ENCODE peak calls at places on chromosomes 1 and 21, in eight cellular contexts. One of them, this sample, is unnamed.
A peak's percentile ranks its signal among the peaks of the same experiment; 100 is the strongest.

GRCh38 chr21:15775291-15775690 is 45.5 kb downstream of the USP25 start:
- DNase-seq in bronchial epithelial cell: no peak
- DNase-seq in mammary epithelial cell: no peak
- DNase-seq in GM12864: no peak
- DNase-seq in dorsolateral prefrontal cortex: no peak
- DNase-seq in tibial nerve: no peak
- DNase-seq in breast epithelium: no peak
- DNase-seq in testis: no peak
- DNase-seq in this sample: no peak

GRCh38 chr1:204455063-204455830 is 39.4 kb downstream of the PIK3C2B start:
- DNase-seq in bronchial epithelial cell: no peak
- DNase-seq in mammary epithelial cell: no peak
- DNase-seq in GM12864: no peak
- DNase-seq in dorsolateral prefrontal cortex: no peak
- DNase-seq in tibial nerve: no peak
- DNase-seq in breast epithelium: no peak
- DNase-seq in testis: no peak
- DNase-seq in this sample: no peak

GRCh38 chr1:209218113-209218512 is 365.4 kb upstream of the CAMK1G start:
- DNase-seq in bronchial epithelial cell: no peak
- DNase-seq in mammary epithelial cell: no peak
- DNase-seq in GM12864: no peak
- DNase-seq in dorsolateral prefrontal cortex: no peak
- DNase-seq in tibial nerve: no peak
- DNase-seq in breast epithelium: no peak
- DNase-seq in testis: no peak
- DNase-seq in this sample: no peak

GRCh38 chr1:33897092-33897725 is 33.3 kb downstream of the HMGB4 start:
- DNase-seq in bronchial epithelial cell: no peak
- DNase-seq in mammary epithelial cell: no peak
- DNase-seq in GM12864: no peak
- DNase-seq in dorsolateral prefrontal cortex: no peak
- DNase-seq in tibial nerve: peak; percentile 32
- DNase-seq in breast epithelium: no peak
- DNase-seq in testis: no peak
- DNase-seq in this sample: peak; percentile 41

GRCh38 chr1:168609133-168609715 is 32.8 kb downstream of the XCL1 start:
- DNase-seq in bronchial epithelial cell: peak; percentile 17
- DNase-seq in mammary epithelial cell: no peak
- DNase-seq in GM12864: no peak
- DNase-seq in dorsolateral prefrontal cortex: peak; percentile 49
- DNase-seq in tibial nerve: peak; percentile 18
- DNase-seq in breast epithelium: peak; percentile 68
- DNase-seq in testis: peak; percentile 81
- DNase-seq in this sample: peak; percentile 72

GRCh38 chr1:52683367-52683940 is 14.7 kb downstream of the COA7 start:
- DNase-seq in bronchial epithelial cell: no peak
- DNase-seq in mammary epithelial cell: no peak
- DNase-seq in GM12864: no peak
- DNase-seq in dorsolateral prefrontal cortex: no peak
- DNase-seq in tibial nerve: no peak
- DNase-seq in breast epithelium: no peak
- DNase-seq in testis: no peak
- DNase-seq in this sample: no peak

GRCh38 chr1:8166436-8166835 is 140.3 kb upstream of the ERRFI1 start:
- DNase-seq in bronchial epithelial cell: no peak
- DNase-seq in mammary epithelial cell: no peak
- DNase-seq in GM12864: no peak
- DNase-seq in dorsolateral prefrontal cortex: no peak
- DNase-seq in tibial nerve: no peak
- DNase-seq in breast epithelium: no peak
- DNase-seq in testis: no peak
- DNase-seq in this sample: peak; percentile 12

GRCh38 chr1:228767636-228768344 is 32.5 kb downstream of the RHOU start:
- DNase-seq in bronchial epithelial cell: no peak
- DNase-seq in mammary epithelial cell: no peak
- DNase-seq in GM12864: no peak
- DNase-seq in dorsolateral prefrontal cortex: no peak
- DNase-seq in tibial nerve: no peak
- DNase-seq in breast epithelium: no peak
- DNase-seq in testis: no peak
- DNase-seq in this sample: no peak

GRCh38 chr1:236083650-236084385 is 18.9 kb upstream of the NID1 start:
- DNase-seq in bronchial epithelial cell: peak; percentile 94
- DNase-seq in mammary epithelial cell: peak; percentile 83
- DNase-seq in GM12864: no peak
- DNase-seq in dorsolateral prefrontal cortex: no peak
- DNase-seq in tibial nerve: no peak
- DNase-seq in breast epithelium: no peak
- DNase-seq in testis: peak; percentile 72
- DNase-seq in this sample: peak; percentile 35

GRCh38 chr1:181587870-181588438 is 104.6 kb downstream of the CACNA1E start:
- DNase-seq in bronchial epithelial cell: no peak
- DNase-seq in mammary epithelial cell: no peak
- DNase-seq in GM12864: no peak
- DNase-seq in dorsolateral prefrontal cortex: no peak
- DNase-seq in tibial nerve: no peak
- DNase-seq in breast epithelium: no peak
- DNase-seq in testis: peak; percentile 47
- DNase-seq in this sample: no peak

GRCh38 chr1:93712741-93713140 is 31.1 kb upstream of the BCAR3 start:
- DNase-seq in bronchial epithelial cell: no peak
- DNase-seq in mammary epithelial cell: no peak
- DNase-seq in GM12864: no peak
- DNase-seq in dorsolateral prefrontal cortex: no peak
- DNase-seq in tibial nerve: no peak
- DNase-seq in breast epithelium: no peak
- DNase-seq in testis: no peak
- DNase-seq in this sample: no peak

GRCh38 chr1:113415256-113416189 is 25.2 kb downstream of the MAGI3 start:
- DNase-seq in bronchial epithelial cell: no peak
- DNase-seq in mammary epithelial cell: no peak
- DNase-seq in GM12864: no peak
- DNase-seq in dorsolateral prefrontal cortex: no peak
- DNase-seq in tibial nerve: no peak
- DNase-seq in breast epithelium: no peak
- DNase-seq in testis: no peak
- DNase-seq in this sample: no peak

DNA sequence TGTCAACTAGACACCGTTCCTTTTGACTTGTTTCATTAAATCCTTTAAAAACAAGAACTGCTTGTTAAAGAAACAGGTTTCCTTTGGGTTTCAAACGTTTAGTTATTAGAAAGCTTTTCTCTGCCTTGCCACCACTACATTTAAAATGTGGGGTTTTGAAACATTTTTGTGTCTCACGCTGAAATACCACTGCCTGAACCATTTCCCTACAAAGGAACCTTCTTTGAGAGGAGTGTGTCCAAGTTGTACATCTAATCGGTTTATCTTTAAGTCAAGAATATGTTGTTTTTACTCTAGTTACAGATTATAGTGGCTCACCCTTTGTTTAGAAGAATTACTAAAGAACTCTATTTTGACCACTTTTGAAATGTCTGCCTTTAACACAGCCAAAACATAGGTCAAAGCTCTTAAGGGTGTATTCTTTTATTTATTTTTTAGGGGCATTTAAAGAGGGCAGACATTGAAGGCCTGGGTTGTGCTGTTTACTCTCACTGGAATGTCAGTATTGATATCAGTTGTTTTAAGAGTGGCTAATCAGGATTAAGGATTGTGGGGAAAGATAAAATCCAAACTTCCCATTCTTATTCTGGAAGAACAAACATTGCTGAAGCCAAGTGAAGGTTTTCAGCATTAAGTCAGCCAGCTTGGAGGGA is 143.4 kb downstream of the GALNT2 start:
- DNase-seq in bronchial epithelial cell: no peak
- DNase-seq in mammary epithelial cell: no peak
- DNase-seq in GM12864: no peak
- DNase-seq in dorsolateral prefrontal cortex: no peak
- DNase-seq in tibial nerve: no peak
- DNase-seq in breast epithelium: no peak
- DNase-seq in testis: no peak
- DNase-seq in this sample: no peak
- H3K4me3 ChIP-seq in bronchial epithelial cell: no peak overlapping the region
- H3K4me3 ChIP-seq in mammary epithelial cell: no peak overlapping the region
- H3K4me3 ChIP-seq in GM12864: no peak overlapping the region
- H3K4me3 ChIP-seq in dorsolateral prefrontal cortex: no peak overlapping the region
- H3K4me3 ChIP-seq in tibial nerve: no peak overlapping the region
- H3K4me3 ChIP-seq in breast epithelium: no peak overlapping the region
- H3K4me3 ChIP-seq in testis: no peak overlapping the region
- H3K4me3 ChIP-seq in this sample: no peak overlapping the region

GRCh38 chr1:189678779-189679178 is 798.9 kb downstream of the BRINP3 start:
- DNase-seq in bronchial epithelial cell: no peak
- DNase-seq in mammary epithelial cell: no peak
- DNase-seq in GM12864: no peak
- DNase-seq in dorsolateral prefrontal cortex: no peak
- DNase-seq in tibial nerve: no peak
- DNase-seq in breast epithelium: no peak
- DNase-seq in testis: no peak
- DNase-seq in this sample: no peak
- TF ChIP-seq CTCF in bronchial epithelial cell: peak; percentile 43
- TF ChIP-seq CTCF in mammary epithelial cell: peak; percentile 77
- TF ChIP-seq CTCF in GM12864: peak; percentile 32
- TF ChIP-seq CTCF in dorsolateral prefrontal cortex: no peak
- TF ChIP-seq CTCF in tibial nerve: no peak
- TF ChIP-seq CTCF in breast epithelium: no peak
- TF ChIP-seq CTCF in testis: no peak
- TF ChIP-seq CTCF in this sample: no peak

GRCh38 chr1:89310505-89310904 is 37.8 kb upstream of the GBP5 start:
- DNase-seq in bronchial epithelial cell: peak; percentile 39
- DNase-seq in mammary epithelial cell: no peak
- DNase-seq in GM12864: no peak
- DNase-seq in dorsolateral prefrontal cortex: no peak
- DNase-seq in tibial nerve: no peak
- DNase-seq in breast epithelium: no peak
- DNase-seq in testis: no peak
- DNase-seq in this sample: peak; percentile 28
- H3K4me3 ChIP-seq in bronchial epithelial cell: no peak overlapping the region
- H3K4me3 ChIP-seq in mammary epithelial cell: no peak overlapping the region
- H3K4me3 ChIP-seq in GM12864: no peak overlapping the region
- H3K4me3 ChIP-seq in dorsolateral prefrontal cortex: no peak overlapping the region
- H3K4me3 ChIP-seq in tibial nerve: no peak overlapping the region
- H3K4me3 ChIP-seq in breast epithelium: no peak overlapping the region
- H3K4me3 ChIP-seq in testis: no peak overlapping the region
- H3K4me3 ChIP-seq in this sample: no peak overlapping the region

DNA sequence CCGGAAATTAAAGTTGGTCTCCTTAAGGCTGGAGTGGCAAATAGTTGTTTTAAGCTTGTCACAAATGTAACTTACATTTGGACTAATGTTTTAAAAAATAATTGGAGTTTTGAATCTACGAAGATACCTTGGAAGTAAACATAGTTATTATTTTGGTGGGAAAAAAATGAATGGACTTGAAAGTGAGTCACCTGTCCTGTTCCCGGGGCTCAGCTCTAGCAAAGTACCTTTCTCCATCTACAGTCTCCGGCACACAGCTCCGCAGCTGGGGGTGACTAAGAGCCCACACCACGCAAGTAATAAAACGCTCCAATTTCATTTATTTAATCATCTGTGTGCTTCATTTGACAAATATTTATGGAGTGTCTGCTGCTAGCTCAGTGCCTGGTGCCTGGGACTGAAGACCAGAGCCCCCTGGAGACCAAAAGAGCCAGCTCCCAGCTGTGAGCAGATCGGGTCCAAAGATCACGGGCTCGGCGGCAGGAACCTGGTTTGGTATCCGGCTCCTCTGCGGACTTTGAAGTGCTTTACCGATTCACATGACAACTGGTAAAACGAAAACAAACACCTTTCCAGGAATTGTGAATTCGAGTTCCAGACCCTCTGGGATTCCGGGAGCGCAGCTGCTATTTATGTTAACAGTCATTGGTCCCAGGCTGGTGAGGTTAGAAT is 1.7 kb upstream of the RIPK4 start:
- DNase-seq in bronchial epithelial cell: peak; percentile 92
- DNase-seq in mammary epithelial cell: peak; percentile 87
- DNase-seq in GM12864: no peak
- DNase-seq in dorsolateral prefrontal cortex: no peak
- DNase-seq in tibial nerve: no peak
- DNase-seq in breast epithelium: no peak
- DNase-seq in testis: no peak
- DNase-seq in this sample: peak; percentile 79
- TF ChIP-seq CTCF in bronchial epithelial cell: peak; percentile 40
- TF ChIP-seq CTCF in mammary epithelial cell: peak; percentile 24
- TF ChIP-seq CTCF in GM12864: peak; percentile 6
- TF ChIP-seq CTCF in dorsolateral prefrontal cortex: no peak
- TF ChIP-seq CTCF in tibial nerve: no peak
- TF ChIP-seq CTCF in breast epithelium: no peak
- TF ChIP-seq CTCF in testis: no peak
- TF ChIP-seq CTCF in this sample: peak; percentile 28

This sample was measured in fibroblast of mammary gland.